ENCODE peak calls at places on chromosomes 13 and 19, in nine cellular contexts. Y is breast epithelium, P is GM12891, O is stomach, D is SK-N-SH, R is GM23338, H is HL-60, M is transverse colon, J is K562. G is an unnamed sample.

GRCh38 chr13:99123101-99124045 is 77.3 kb upstream of the UBAC2 start:
- DNase-seq in Y (no peak), P (no peak), O (no peak), D (no peak), R (no peak), H (no peak), M (no peak), J (no peak), G (no peak)

GRCh38 chr19:46225558-46226004 is 4.0 kb upstream of the IGFL1 start:
- DNase-seq in Y (no peak), P (no peak), O (no peak), D (no peak), R (peak; percentile 44), H (no peak), M (no peak), J (peak; percentile 27), G (no peak)

GRCh38 chr13:22735381-22735995 is 445.3 kb upstream of the SGCG start:
- DNase-seq in Y (no peak), P (no peak), O (no peak), D (no peak), R (peak; percentile 59), H (no peak), M (no peak), J (no peak), G (no peak)

GRCh38 chr19:49327878-49328544 is 3.0 kb upstream of the SLC6A16 start:
- DNase-seq in Y (no peak), P (no peak), O (no peak), D (no peak), R (peak; percentile 85), H (no peak), M (no peak), J (peak; percentile 48), G (no peak)

GRCh38 chr19:17296278-17296677 is 6.9 kb downstream of the ABHD8 start:
- DNase-seq in Y (no peak), P (no peak), O (no peak), D (peak; percentile 39), R (no peak), H (no peak), M (no peak), J (no peak), G (no peak)

GRCh38 chr19:55077106-55077505 is 1.4 kb downstream of the EPS8L1 start:
- DNase-seq in Y (no peak), P (no peak), O (no peak), D (no peak), R (no peak), H (no peak), M (no peak), J (no peak), G (no peak)

GRCh38 chr19:48878219-48879024 is 6.2 kb downstream of the PPP1R15A start:
- DNase-seq in Y (no peak), P (no peak), O (peak; percentile 59), D (no peak), R (no peak), H (no peak), M (no peak), J (peak; percentile 60), G (no peak)

GRCh38 chr19:38082256-38083118 is 141.5 kb downstream of the DPF1 start:
- DNase-seq in Y (no peak), P (no peak), O (no peak), D (no peak), R (no peak), H (no peak), M (no peak), J (no peak), G (no peak)

GRCh38 chr13:103510007-103510406 is 443.8 kb upstream of the SLC10A2 start:
- DNase-seq in Y (no peak), P (no peak), O (no peak), D (no peak), R (peak; percentile 27), H (no peak), M (no peak), J (no peak), G (no peak)

GRCh38 chr19:5030136-5030820 is 61.4 kb downstream of the KDM4B start:
- DNase-seq in Y (no peak), P (no peak), O (no peak), D (no peak), R (no peak), H (no peak), M (no peak), J (no peak), G (no peak)

GRCh38 chr19:49422407-49423277 is 599 bp downstream of the PTH2 start:
- DNase-seq in Y (no peak), P (no peak), O (no peak), D (peak; percentile 85), R (peak; percentile 86), H (no peak), M (no peak), J (peak; percentile 91), G (no peak)

GRCh38 chr13:77390391-77390790 is 63.5 kb upstream of the MYCBP2 start:
- DNase-seq in Y (no peak), P (no peak), O (no peak), D (no peak), R (no peak), H (no peak), M (no peak), J (no peak), G (no peak)

GRCh38 chr13:24195626-24196025 is 35.1 kb downstream of the SPATA13 start:
- DNase-seq in Y (no peak), P (no peak), O (no peak), D (no peak), R (no peak), H (no peak), M (no peak), J (no peak), G (no peak)

GRCh38 chr19:6516018-6516658 is 14.0 kb upstream of the TUBB4A start:
- DNase-seq in Y (peak; percentile 73), P (peak; percentile 83), O (peak; percentile 95), D (peak; percentile 90), R (peak; percentile 100), H (peak; percentile 92), M (peak; percentile 95), J (peak; percentile 97), G (peak; percentile 90)

GRCh38 chr13:87671031-87671823 is at the start of gene SLITRK5:
- DNase-seq in Y (no peak), P (peak; percentile 60), O (peak; percentile 70), D (peak; percentile 86), R (peak; percentile 85), H (peak; percentile 29), M (peak; percentile 69), J (no peak), G (peak; percentile 69)

GRCh38 chr19:2561895-2562294 is 86.0 kb downstream of the GADD45B start:
- DNase-seq in Y (no peak), P (peak; percentile 72), O (no peak), D (no peak), R (no peak), H (no peak), M (no peak), J (no peak), G (no peak)
- TF ChIP-seq POLR2AphosphoS5 in Y (no peak), P (no peak), O (no peak), D (no peak), R (no peak), H (no peak), M (no peak), J (no peak), G (no peak)

GRCh38 chr13:112956516-112957294 is 12.3 kb upstream of the MCF2L start:
- DNase-seq in Y (no peak), P (no peak), O (no peak), D (no peak), R (no peak), H (no peak), M (peak; percentile 1), J (no peak), G (no peak)
- TF ChIP-seq POLR2AphosphoS5 in Y (no peak), P (no peak), O (no peak), D (no peak), R (no peak), H (no peak), M (no peak), J (no peak), G (no peak)

GRCh38 chr19:53158119-53158656 is 665 bp downstream of the ZNF347 start:
- DNase-seq in Y (peak; percentile 18), P (peak; percentile 24), O (peak; percentile 29), D (peak; percentile 58), R (peak; percentile 61), H (no peak), M (peak; percentile 39), J (peak; percentile 42), G (peak; percentile 20)

GRCh38 chr19:53156888-53157287 is 2.0 kb downstream of the ZNF347 start:
- DNase-seq in Y (no peak), P (no peak), O (no peak), D (no peak), R (no peak), H (no peak), M (no peak), J (no peak), G (no peak)

GRCh38 chr19:53161123-53161522 is 2.3 kb upstream of the ZNF347 start:
- DNase-seq in Y (no peak), P (no peak), O (no peak), D (no peak), R (no peak), H (no peak), M (no peak), J (peak; percentile 85), G (no peak)

GRCh38 chr19:53160350-53160749 is 1.5 kb upstream of the ZNF347 start:
- DNase-seq in Y (no peak), P (no peak), O (no peak), D (no peak), R (no peak), H (no peak), M (no peak), J (no peak), G (no peak)

GRCh38 chr19:53157601-53158000 is 1.3 kb downstream of the ZNF347 start:
- DNase-seq in Y (no peak), P (no peak), O (no peak), D (peak; percentile 20), R (peak; percentile 42), H (no peak), M (no peak), J (no peak), G (peak; percentile 11)
- TF ChIP-seq POLR2AphosphoS5 in Y (no peak), P (no peak), O (no peak), D (no peak), R (no peak), H (no peak), M (no peak), J (no peak), G (no peak)

GRCh38 chr13:42039946-42040729 is 8.3 kb upstream of the DGKH start:
- DNase-seq in Y (peak; percentile 84), P (peak; percentile 94), O (peak; percentile 91), D (peak; percentile 99), R (peak; percentile 77), H (no peak), M (peak; percentile 95), J (peak; percentile 87), G (peak; percentile 87)
- TF ChIP-seq POLR2AphosphoS5 in Y (peak; percentile 59), P (peak; percentile 79), O (no peak), D (peak; percentile 90), R (no peak), H (peak; percentile 31), M (peak; percentile 87), J (peak; percentile 71), G (peak; percentile 17)